ENCODE peak calls at places on chromosomes 1 and 21, in seven cellular contexts. W, U, S, V, M, B and A are unnamed samples.

GRCh38 chr21:41762236-41762635 is 4.6 kb downstream of the RIPK4 start:
- DNase-seq in M (peak), V (no peak), S (no peak), W (no peak), U (no peak), B (no peak), A (no peak)

GRCh38 chr1:170176772-170177171 is 31.0 kb downstream of the NTMT2 start:
- DNase-seq in S (no peak), B (no peak), W (no peak), M (no peak), U (no peak), V (no peak), A (no peak)

GRCh38 chr1:187336769-187337168 is 508.0 kb downstream of the PLA2G4A start:
- DNase-seq in W (no peak), M (no peak), B (no peak), S (no peak), V (no peak), U (no peak), A (no peak)

GRCh38 chr1:107153033-107153432 is 12.2 kb downstream of the NTNG1 start:
- DNase-seq in W (no peak), U (no peak), B (peak), M (no peak), V (no peak), S (no peak), A (no peak)

GRCh38 chr1:171204311-171204710 is 19.2 kb downstream of the FMO2 start:
- DNase-seq in M (no peak), B (no peak), V (no peak), S (no peak), W (no peak), U (no peak), A (no peak)

GRCh38 chr21:41974752-41975053 is 20.9 kb upstream of the C2CD2 start:
- DNase-seq in S (no peak), M (no peak), U (no peak), W (no peak), V (no peak), B (no peak), A (no peak)

GRCh38 chr21:17370750-17371325 is 142.0 kb upstream of the CXADR start:
- DNase-seq in S (no peak), M (no peak), B (no peak), U (no peak), V (no peak), W (no peak), A (no peak)

GRCh38 chr1:111290640-111291039 is at the start of gene CHIA:
- DNase-seq in U (no peak), W (no peak), B (peak), V (no peak), M (peak), S (no peak), A (no peak)

GRCh38 chr1:64826991-64827390 is 82.1 kb downstream of the RAVER2 start:
- DNase-seq in W (no peak), B (no peak), M (no peak), S (no peak), U (no peak), V (no peak), A (no peak)

GRCh38 chr1:6471969-6472368 is 6.0 kb upstream of the TNFRSF25 start:
- DNase-seq in U (no peak), B (peak), S (no peak), W (no peak), M (no peak), V (no peak), A (peak)

GRCh38 chr1:241751524-241751923 is 96.5 kb upstream of the EXO1 start:
- DNase-seq in V (no peak), W (no peak), S (no peak), M (no peak), B (no peak), U (no peak), A (no peak)

GRCh38 chr1:7322283-7322785 is 448.8 kb upstream of the VAMP3 start:
- DNase-seq in B (no peak), U (no peak), S (peak), V (no peak), M (no peak), W (no peak), A (no peak)

GRCh38 chr1:151693057-151693651 is 23.4 kb downstream of the CELF3 start:
- DNase-seq in V (no peak), S (no peak), M (peak), U (no peak), W (no peak), B (peak), A (no peak)

GRCh38 chr1:55337801-55338447 is 122.8 kb upstream of the USP24 start:
- DNase-seq in V (no peak), U (no peak), S (peak), M (no peak), B (peak), W (no peak), A (no peak)